ENCODE peak calls at places on chromosomes 2 and 18, in six cellular contexts. A, O, U, Q, R and F are unnamed samples.

GRCh38 chr2:164841719-164842623 is at the start of gene COBLL1:
- DNase-seq in A (peak), O (peak), U (peak), Q (peak), R (peak), F (peak)

GRCh38 chr2:8239402-8240127 is 442.3 kb upstream of the ID2 start:
- DNase-seq in A (no peak), O (peak), U (peak), Q (no peak), R (peak), F (no peak)

GRCh38 chr2:73163522-73164367 is 38.6 kb upstream of the NOTO start:
- DNase-seq in A (peak), O (peak), U (peak), Q (peak), R (peak), F (peak)

GRCh38 chr2:112725545-112726457 is 5.0 kb downstream of the NT5DC4 start:
- DNase-seq in A (no peak), O (peak), U (no peak), Q (no peak), R (no peak), F (no peak)

GRCh38 chr18:76134631-76135030 is 360.4 kb downstream of the ZNF516 start:
- DNase-seq in A (no peak), O (no peak), U (no peak), Q (no peak), R (no peak), F (no peak)

GRCh38 chr2:50791271-50791670 is 240.7 kb downstream of the NRXN1 start:
- DNase-seq in A (no peak), O (no peak), U (no peak), Q (no peak), R (no peak), F (no peak)

GRCh38 chr2:54789878-54790277 is 66.4 kb downstream of the EML6 start:
- DNase-seq in A (no peak), O (no peak), U (no peak), Q (no peak), R (no peak), F (no peak)

GRCh38 chr2:97848347-97848746 is 135.0 kb downstream of the ZAP70 start:
- DNase-seq in A (no peak), O (no peak), U (no peak), Q (no peak), R (no peak), F (no peak)

GRCh38 chr2:73203055-73203681 is 794 bp downstream of the NOTO start:
- DNase-seq in A (no peak), O (peak), U (no peak), Q (no peak), R (peak), F (no peak)

GRCh38 chr2:18701981-18702380 is 112.6 kb upstream of the NT5C1B start:
- DNase-seq in A (no peak), O (no peak), U (peak), Q (no peak), R (no peak), F (no peak)

GRCh38 chr18:13151656-13152055 is 66.9 kb upstream of the LDLRAD4 start:
- DNase-seq in A (no peak), O (no peak), U (no peak), Q (no peak), R (no peak), F (no peak)
- H4K91ac ChIP-seq in A (no peak), O (no peak), U (no peak), Q (no peak), R (no peak), F (no peak)

DNA sequence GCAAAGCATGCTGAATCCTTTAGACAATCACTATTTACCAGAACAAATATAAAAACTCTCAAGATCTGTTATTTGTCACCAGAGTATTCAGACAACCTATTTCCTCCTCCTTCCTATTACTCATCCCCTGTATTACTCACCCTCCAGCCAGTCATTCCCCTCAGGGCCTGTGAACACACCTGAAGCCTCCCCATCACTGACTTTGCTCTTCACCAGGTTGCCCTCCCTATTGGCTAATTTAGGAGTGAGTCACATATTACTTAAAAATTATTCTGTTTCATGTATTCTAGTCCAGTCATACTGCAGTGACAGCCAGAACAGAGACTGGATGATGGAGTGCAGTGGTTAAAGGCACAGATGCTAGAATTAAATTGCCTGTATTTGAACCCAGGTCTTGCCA is 3.7 kb upstream of the ATG16L1 start:
- DNase-seq in A (peak), O (no peak), U (peak), Q (no peak), R (peak), F (no peak)
- H4K91ac ChIP-seq in A (no peak), O (no peak), U (no peak), Q (no peak), R (no peak), F (no peak)

DNA sequence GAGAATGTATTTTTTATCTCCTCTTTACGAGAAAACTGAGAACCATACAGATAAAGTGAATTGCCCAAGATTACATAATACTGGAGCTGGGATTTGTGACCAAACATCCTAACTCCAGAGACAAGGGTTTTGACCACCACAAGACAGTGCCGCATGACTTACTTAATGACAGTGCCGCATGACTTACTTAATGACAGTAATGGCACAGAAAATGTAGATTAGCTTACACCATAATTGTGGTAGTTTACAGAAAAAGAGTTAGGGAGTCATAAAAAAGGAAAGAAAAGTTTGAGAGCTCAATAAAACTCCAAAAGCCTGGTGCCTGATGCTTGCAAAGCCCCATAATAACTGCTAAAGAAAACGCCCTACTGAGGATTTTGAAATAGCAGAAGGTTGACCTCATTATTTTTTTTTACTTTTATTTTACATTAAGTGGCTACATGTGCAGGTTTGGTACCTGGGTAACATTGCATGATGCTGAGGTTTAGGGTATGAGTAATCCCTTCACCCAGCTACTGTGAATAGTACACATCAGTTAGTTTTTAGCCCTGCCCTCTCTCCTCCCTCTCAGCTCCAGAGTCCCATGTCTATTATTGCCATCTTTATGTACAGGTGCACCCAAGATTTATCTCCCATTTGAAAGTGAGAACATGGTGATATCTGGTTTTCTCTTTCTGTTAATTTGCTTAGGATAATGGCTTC is 310.0 kb upstream of the UBE2E3 start:
- DNase-seq in A (no peak), O (no peak), U (no peak), Q (no peak), R (peak), F (no peak)
- H4K91ac ChIP-seq in A (no peak), O (no peak), U (no peak), Q (no peak), R (no peak), F (no peak)

GRCh38 chr2:1605102-1605501 is 139.2 kb downstream of the PXDN start:
- DNase-seq in A (no peak), O (peak), U (peak), Q (no peak), R (peak), F (no peak)
- H4K91ac ChIP-seq in A (peak), O (no peak), U (peak), Q (no peak), R (peak), F (no peak)

DNA sequence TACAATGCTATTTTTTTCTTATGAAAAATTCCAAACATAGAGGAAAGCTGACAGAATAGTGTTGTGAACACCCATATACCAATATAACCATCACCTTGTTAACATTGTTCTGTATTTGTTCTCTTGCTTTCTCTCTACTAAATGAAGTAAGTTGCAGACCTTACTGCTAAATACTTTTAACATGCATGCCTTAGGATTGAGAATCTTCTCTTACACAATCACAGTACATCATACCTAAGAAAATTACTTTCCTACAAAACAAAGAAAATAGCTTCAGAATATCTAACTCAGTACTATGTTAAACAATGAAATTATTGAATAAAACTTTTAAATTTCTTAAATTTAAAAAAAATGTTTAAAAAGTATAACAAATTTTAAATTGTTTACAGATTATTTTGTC is 136.5 kb downstream of the UBR3 start:
- DNase-seq in A (no peak), O (no peak), U (peak), Q (no peak), R (no peak), F (no peak)
- H4K91ac ChIP-seq in A (no peak), O (no peak), U (no peak), Q (no peak), R (no peak), F (no peak)